ENCODE peak calls at places on chromosomes 6 and 20, in six cellular contexts. B, E, H, G, F and Y are unnamed samples.

GRCh38 chr6:41462980-41463930 is 82.9 kb upstream of the FOXP4 start:
- DNase-seq in H (peak), F (no peak), G (peak), E (no peak), B (peak), Y (peak)

GRCh38 chr6:92840246-92840930 is 579.0 kb downstream of the EPHA7 start:
- DNase-seq in B (no peak), F (no peak), H (no peak), G (no peak), E (no peak), Y (no peak)

GRCh38 chr20:1204061-1204460 is 807 bp downstream of the C20orf202 start:
- DNase-seq in G (no peak), F (no peak), H (no peak), B (no peak), E (no peak), Y (no peak)

GRCh38 chr6:149567194-149567586 is 1.0 kb downstream of the GINM1 start:
- DNase-seq in H (no peak), B (no peak), G (no peak), F (no peak), E (no peak), Y (no peak)

GRCh38 chr6:110036408-110037302 is 58.5 kb downstream of the GPR6 start:
- DNase-seq in E (no peak), B (no peak), H (no peak), F (no peak), G (no peak), Y (no peak)

GRCh38 chr20:22560817-22561216 is 23.6 kb downstream of the FOXA2 start:
- DNase-seq in E (no peak), H (no peak), B (peak), F (no peak), G (no peak), Y (no peak)

GRCh38 chr6:169283924-169284323 is 30.3 kb upstream of the THBS2 start:
- DNase-seq in E (no peak), H (no peak), B (no peak), F (no peak), G (no peak), Y (no peak)

GRCh38 chr6:36985384-36985962 is 523 bp downstream of the MTCH1 start:
- DNase-seq in H (no peak), E (no peak), G (no peak), B (peak), F (no peak), Y (no peak)

GRCh38 chr6:36126553-36127458 is 3.5 kb upstream of the MAPK13 start:
- DNase-seq in F (no peak), B (no peak), G (no peak), E (no peak), H (no peak), Y (peak)

GRCh38 chr20:46232575-46232974 is 75.7 kb downstream of the CDH22 start:
- DNase-seq in F (no peak), E (no peak), G (no peak), H (no peak), B (no peak), Y (no peak)

DNA sequence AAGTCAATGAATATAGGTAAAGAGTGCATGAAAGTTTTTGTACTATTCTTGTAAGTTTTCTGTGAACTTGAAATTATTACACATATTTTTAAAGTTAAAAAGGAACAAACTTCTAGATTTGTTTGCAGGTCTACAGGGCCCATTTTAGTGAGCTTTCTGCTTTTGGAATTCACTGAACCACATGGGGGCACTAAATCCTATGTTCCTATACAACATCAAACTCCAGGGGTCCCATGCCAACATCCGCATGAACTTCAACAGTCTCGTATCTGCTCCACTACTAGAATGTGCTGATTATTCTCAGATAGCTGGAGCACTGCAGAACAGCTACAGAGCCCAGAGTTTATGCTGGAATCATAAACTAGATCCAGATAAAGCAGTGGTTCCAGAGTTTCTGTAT is 347.9 kb upstream of the SPTLC3 start:
- DNase-seq in B (peak), G (peak), F (no peak), E (no peak), H (no peak), Y (peak)
- TF ChIP-seq CTCF in B (peak), G (no peak), F (no peak), E (no peak), H (no peak), Y (peak)

GRCh38 chr20:64116541-64117423 is 9.4 kb upstream of the NPBWR2 start:
- DNase-seq in B (peak), F (no peak), H (no peak), G (no peak), E (no peak), Y (no peak)

GRCh38 chr20:64116016-64116415 is 8.7 kb upstream of the NPBWR2 start:
- DNase-seq in G (no peak), H (no peak), F (no peak), B (peak), E (no peak), Y (no peak)

GRCh38 chr20:64113796-64114355 is 6.5 kb upstream of the NPBWR2 start:
- DNase-seq in B (peak), F (no peak), E (no peak), H (no peak), G (no peak), Y (no peak)

GRCh38 chr20:64114356-64114971 is 7.1 kb upstream of the NPBWR2 start:
- DNase-seq in E (no peak), H (no peak), G (no peak), B (peak), F (no peak), Y (no peak)

DNA sequence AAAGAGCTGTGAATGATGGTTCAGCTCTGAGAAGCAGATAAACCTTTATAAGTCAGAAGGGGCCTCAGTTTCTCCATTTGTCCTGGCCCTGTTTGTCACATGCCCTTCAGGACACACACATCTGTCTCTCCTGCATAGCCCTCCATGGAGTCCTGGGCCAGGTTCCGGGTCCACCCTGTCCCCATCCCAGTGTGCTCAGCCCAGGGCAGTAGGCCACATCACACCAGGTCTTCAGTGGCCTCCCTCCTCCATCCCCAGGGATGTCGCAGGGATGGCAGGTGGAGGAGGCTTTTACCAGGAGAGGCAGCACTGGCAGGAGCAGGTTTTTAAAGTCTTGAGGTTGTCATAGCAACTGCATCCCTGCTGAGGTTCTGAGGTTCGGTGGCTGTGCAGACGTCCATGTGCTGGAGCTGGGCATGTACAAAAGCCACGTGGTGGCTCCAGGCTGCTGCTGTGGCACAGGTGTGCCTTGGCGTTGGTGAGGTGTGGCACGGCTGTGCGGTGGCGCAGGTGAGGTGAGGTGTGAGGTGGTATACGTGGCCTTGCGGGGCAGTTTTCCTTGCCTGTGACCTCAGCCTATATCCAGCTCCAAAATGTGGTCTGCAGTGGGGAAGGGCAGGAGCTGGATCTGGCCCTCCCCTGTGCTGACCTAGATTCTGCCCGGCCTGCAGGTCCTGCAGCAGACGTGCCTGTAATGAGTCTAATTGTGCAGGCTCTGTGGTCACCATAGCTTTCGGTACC is 8.0 kb upstream of the NPBWR2 start:
- DNase-seq in B (peak), E (no peak), G (no peak), H (no peak), F (no peak), Y (no peak)
- H3K4me3 ChIP-seq in B (no peak), E (no peak), G (no peak), H (no peak), F (no peak), Y (no peak)

DNA sequence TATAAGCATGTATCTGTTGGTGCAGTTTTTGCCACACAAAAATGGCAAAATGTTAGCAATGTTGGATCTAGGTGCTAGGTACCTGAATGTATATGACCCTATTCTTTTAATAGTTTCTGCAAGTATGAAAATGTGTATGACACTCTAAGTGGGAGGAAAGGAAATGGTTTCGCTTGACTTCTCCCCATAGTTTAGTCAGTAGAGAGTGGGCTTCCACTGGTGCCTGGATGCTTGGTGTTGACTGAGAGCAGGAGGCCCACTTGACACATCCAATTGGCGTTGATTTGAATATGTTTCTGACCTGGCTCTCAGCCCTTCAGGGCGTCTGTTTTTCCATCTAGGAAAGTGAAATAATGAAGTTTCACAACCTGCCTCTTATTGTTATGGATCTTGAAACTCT is 41.8 kb upstream of the GABRR1 start:
- DNase-seq in H (no peak), E (no peak), G (no peak), B (no peak), F (no peak), Y (no peak)
- TF ChIP-seq CTCF in H (no peak), E (no peak), G (no peak), B (no peak), F (no peak), Y (no peak)

DNA sequence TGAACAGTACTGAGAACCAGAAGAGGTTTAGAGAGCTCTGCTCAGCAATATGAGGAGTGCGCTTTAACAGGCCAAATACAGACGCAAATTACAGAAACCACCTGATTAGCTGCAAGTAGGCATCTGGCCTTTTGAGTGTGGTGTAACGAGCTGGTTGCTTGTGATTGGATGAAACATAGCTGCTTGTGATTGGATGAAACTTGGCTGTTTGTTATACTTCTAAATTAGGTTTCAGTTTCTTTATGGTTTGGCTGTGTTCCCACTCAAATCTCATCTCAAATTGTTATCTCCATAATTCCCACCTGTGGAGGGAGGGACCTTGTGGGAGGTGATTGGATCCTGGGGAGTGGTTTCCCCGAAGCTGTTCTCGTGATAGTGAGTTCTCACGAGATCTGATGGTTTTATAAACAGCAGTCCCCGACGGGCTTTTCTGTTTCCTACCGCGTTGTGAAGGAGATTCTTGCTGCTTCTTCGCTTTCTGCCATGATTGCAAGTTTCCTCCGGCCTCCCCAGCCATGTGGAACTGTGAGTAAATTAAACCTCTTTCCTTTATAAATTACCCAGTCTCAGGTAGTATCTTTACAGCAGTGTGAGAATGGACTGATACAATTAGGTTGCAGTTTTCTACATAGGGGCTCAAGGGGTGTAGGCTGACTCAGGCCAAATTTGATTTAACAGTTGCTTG is 655.9 kb upstream of the MAN1A1 start:
- DNase-seq in F (no peak), H (no peak), G (no peak), E (no peak), B (peak), Y (no peak)
- H3K4me3 ChIP-seq in F (no peak), H (no peak), G (no peak), E (no peak), B (no peak), Y (no peak)

DNA sequence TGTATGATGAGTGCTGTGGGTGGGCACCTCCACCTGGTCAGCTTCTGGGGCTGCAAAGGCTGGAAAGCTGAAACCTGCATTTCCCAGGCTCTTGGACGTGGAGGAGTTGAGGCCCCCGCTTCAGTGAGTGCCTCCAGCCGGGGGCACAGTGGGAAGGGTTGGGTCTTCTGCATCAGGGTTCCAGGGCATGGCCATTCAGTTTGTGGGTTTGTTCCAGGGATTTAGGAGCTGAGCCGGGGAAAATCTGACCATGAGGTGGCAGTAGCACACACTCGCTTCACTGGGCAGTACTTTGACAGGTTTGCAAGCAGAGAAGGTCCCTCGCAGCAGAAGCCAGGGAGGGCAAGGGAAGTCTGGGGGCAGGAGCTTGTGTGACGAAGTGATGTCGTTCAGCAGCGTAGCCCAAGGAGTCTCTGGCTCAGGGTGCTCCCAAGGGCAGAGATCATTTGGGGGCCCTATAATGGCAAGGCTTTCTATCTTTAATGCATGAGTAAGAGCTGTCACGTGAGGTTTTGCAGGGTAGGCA is 69.5 kb upstream of the SULF2 start:
- DNase-seq in B (peak), F (peak), G (peak), E (no peak), H (no peak), Y (peak)
- TF ChIP-seq CTCF in B (peak), F (peak), G (peak), E (no peak), H (no peak), Y (peak)